ENCODE peak calls at places on chromosomes 7 and 10, in five cellular contexts. L is Calu3, Y is GM10248, U is heart left ventricle, R is Peyer's patch. O is an unnamed sample.
A peak's percentile ranks its signal among the peaks of the same experiment; 100 is the strongest.

GRCh38 chr7:139829654-139830130 is 628 bp downstream of the TBXAS1 start:
- DNase-seq in U (no peak), L (no peak), R (no peak), Y (no peak), O (no peak)

GRCh38 chr10:119655566-119656001 is 4.4 kb downstream of the BAG3 start:
- DNase-seq in Y (no peak), U (no peak), R (peak; percentile 19), L (peak; percentile 19), O (no peak)

GRCh38 chr7:123201901-123202300 is 2.1 kb upstream of the SLC13A1 start:
- DNase-seq in Y (no peak), U (no peak), R (no peak), L (no peak), O (no peak)

GRCh38 chr10:25130911-25131310 is 43.9 kb upstream of the GPR158 start:
- DNase-seq in L (no peak), U (no peak), Y (no peak), R (no peak), O (no peak)

GRCh38 chr7:53119514-53119933 is 84.1 kb downstream of the POM121L12 start:
- DNase-seq in L (no peak), Y (peak; percentile 0), R (no peak), U (no peak), O (no peak)

GRCh38 chr10:124589491-124590006 is 127.9 kb downstream of the LHPP start:
- DNase-seq in R (no peak), U (peak; percentile 56), Y (no peak), L (peak; percentile 12), O (no peak)

GRCh38 chr7:158733762-158734494 is 29.3 kb upstream of the NCAPG2 start:
- DNase-seq in Y (no peak), L (no peak), R (no peak), U (no peak), O (no peak)

GRCh38 chr10:97117372-97117771 is 68.4 kb downstream of the SLIT1 start:
- DNase-seq in U (no peak), Y (no peak), R (no peak), L (peak; percentile 30), O (no peak)

GRCh38 chr10:24850726-24851300 is 101.6 kb downstream of the PRTFDC1 start:
- DNase-seq in Y (no peak), R (no peak), U (no peak), L (no peak), O (no peak)

GRCh38 chr10:85177767-85178166 is 849.4 kb downstream of the CCSER2 start:
- DNase-seq in R (no peak), Y (no peak), U (no peak), L (no peak), O (no peak)

GRCh38 chr7:47808321-47808720 is 139.9 kb downstream of the PKD1L1 start:
- DNase-seq in U (no peak), R (no peak), L (no peak), Y (no peak), O (no peak)

GRCh38 chr10:63515002-63515763 is 6.0 kb upstream of the REEP3 start:
- DNase-seq in U (no peak), R (no peak), L (no peak), Y (no peak), O (no peak)

GRCh38 chr7:30062587-30062986 is 34.4 kb downstream of the PLEKHA8 start:
- DNase-seq in Y (peak; percentile 39), R (no peak), L (no peak), U (no peak), O (no peak)

GRCh38 chr10:118809821-118810220 is 55.1 kb upstream of the CACUL1 start:
- DNase-seq in R (no peak), U (no peak), L (no peak), Y (no peak), O (no peak)

GRCh38 chr10:31099101-31099500 is 67.4 kb upstream of the ZNF438 start:
- DNase-seq in R (no peak), L (peak; percentile 30), Y (no peak), U (no peak), O (no peak)

GRCh38 chr7:1883031-1883761 is 213.1 kb downstream of the ELFN1 start:
- DNase-seq in U (no peak), R (no peak), Y (no peak), L (peak; percentile 55), O (no peak)

GRCh38 chr10:14254368-14254767 is 76.4 kb downstream of the FRMD4A start:
- DNase-seq in U (no peak), Y (no peak), L (no peak), R (no peak), O (no peak)

GRCh38 chr10:48322017-48322416 is 15.5 kb downstream of the MAPK8 start:
- DNase-seq in U (no peak), Y (no peak), L (no peak), R (no peak), O (no peak)

GRCh38 chr7:79930604-79931003 is 204.0 kb upstream of the GNAI1 start:
- DNase-seq in R (no peak), L (no peak), Y (no peak), U (no peak), O (no peak)

GRCh38 chr7:40680657-40681056 is 545.9 kb downstream of the SUGCT start:
- DNase-seq in Y (no peak), U (no peak), R (no peak), L (peak; percentile 35), O (peak; percentile 11)

GRCh38 chr7:74306737-74307469 is 17.7 kb downstream of the CLIP2 start:
- DNase-seq in L (no peak), R (no peak), Y (peak; percentile 67), U (peak; percentile 73), O (peak; percentile 16)

GRCh38 chr10:118832242-118832651 is 77.5 kb upstream of the CACUL1 start:
- DNase-seq in R (no peak), U (peak; percentile 80), Y (no peak), L (no peak), O (no peak)

GRCh38 chr10:20407421-20407820 is 489.7 kb downstream of the NEBL start:
- DNase-seq in U (no peak), Y (no peak), L (no peak), R (no peak), O (no peak)

GRCh38 chr10:49605939-49606509 is 4.1 kb upstream of the SLC18A3 start:
- DNase-seq in L (no peak), Y (no peak), R (no peak), U (no peak), O (no peak)

GRCh38 chr7:124879771-124880170 is 49.9 kb downstream of the POT1 start:
- DNase-seq in U (no peak), L (no peak), R (no peak), Y (no peak), O (no peak)
- TF ChIP-seq CTCF in U (no peak), L (no peak), R (no peak), Y (no peak), O (no peak)

GRCh38 chr7:100825215-100825671 is 2.1 kb downstream of the EPHB4 start:
- DNase-seq in U (peak; percentile 69), R (no peak), Y (no peak), L (no peak), O (peak; percentile 53)

GRCh38 chr7:100825760-100826545 is 1.4 kb downstream of the EPHB4 start:
- DNase-seq in U (no peak), R (no peak), Y (no peak), L (no peak), O (no peak)

GRCh38 chr7:100826546-100827329 is 585 bp downstream of the EPHB4 start:
- DNase-seq in L (no peak), U (no peak), R (no peak), Y (no peak), O (no peak)

GRCh38 chr7:100829150-100829716 is 1.9 kb upstream of the EPHB4 start:
- DNase-seq in Y (no peak), U (peak; percentile 71), R (no peak), L (no peak), O (peak; percentile 73)

GRCh38 chr7:100827330-100828226 is at the start of gene EPHB4:
- DNase-seq in L (peak; percentile 76), U (peak; percentile 87), R (peak; percentile 35), Y (no peak), O (peak; percentile 87)
- TF ChIP-seq CTCF in L (peak; percentile 42), U (no peak), R (no peak), Y (no peak), O (peak; percentile 14)

GRCh38 chr10:51569467-51569866 is 129.9 kb downstream of the CSTF2T start:
- DNase-seq in Y (no peak), U (no peak), L (no peak), R (no peak), O (no peak)
- TF ChIP-seq CTCF in Y (no peak), U (no peak), L (no peak), R (no peak), O (no peak)

GRCh38 chr7:101804642-101805401 is 12.6 kb upstream of the CUX1 start:
- DNase-seq in R (no peak), Y (no peak), L (peak; percentile 49), U (no peak), O (no peak)
- TF ChIP-seq CTCF in R (peak; percentile 55), Y (no peak), L (peak; percentile 29), U (no peak), O (peak; percentile 66)

GRCh38 chr7:87627634-87627994 is 584 bp upstream of the RUNDC3B start:
- DNase-seq in U (peak; percentile 54), Y (no peak), R (peak; percentile 19), L (peak; percentile 14), O (peak; percentile 31)
- TF ChIP-seq CTCF in U (no peak), Y (no peak), R (no peak), L (no peak), O (no peak)

GRCh38 chr7:43211276-43211675 is 98.8 kb downstream of the HECW1 start:
- DNase-seq in Y (no peak), U (no peak), R (no peak), L (peak; percentile 36), O (peak; percentile 30)
- TF ChIP-seq CTCF in Y (no peak), U (no peak), R (no peak), L (no peak), O (no peak)

GRCh38 chr10:121231059-121231458 is 367.2 kb downstream of the FGFR2 start:
- DNase-seq in R (no peak), L (no peak), U (no peak), Y (no peak), O (no peak)
- TF ChIP-seq CTCF in R (no peak), L (no peak), U (no peak), Y (no peak), O (no peak)

DNA sequence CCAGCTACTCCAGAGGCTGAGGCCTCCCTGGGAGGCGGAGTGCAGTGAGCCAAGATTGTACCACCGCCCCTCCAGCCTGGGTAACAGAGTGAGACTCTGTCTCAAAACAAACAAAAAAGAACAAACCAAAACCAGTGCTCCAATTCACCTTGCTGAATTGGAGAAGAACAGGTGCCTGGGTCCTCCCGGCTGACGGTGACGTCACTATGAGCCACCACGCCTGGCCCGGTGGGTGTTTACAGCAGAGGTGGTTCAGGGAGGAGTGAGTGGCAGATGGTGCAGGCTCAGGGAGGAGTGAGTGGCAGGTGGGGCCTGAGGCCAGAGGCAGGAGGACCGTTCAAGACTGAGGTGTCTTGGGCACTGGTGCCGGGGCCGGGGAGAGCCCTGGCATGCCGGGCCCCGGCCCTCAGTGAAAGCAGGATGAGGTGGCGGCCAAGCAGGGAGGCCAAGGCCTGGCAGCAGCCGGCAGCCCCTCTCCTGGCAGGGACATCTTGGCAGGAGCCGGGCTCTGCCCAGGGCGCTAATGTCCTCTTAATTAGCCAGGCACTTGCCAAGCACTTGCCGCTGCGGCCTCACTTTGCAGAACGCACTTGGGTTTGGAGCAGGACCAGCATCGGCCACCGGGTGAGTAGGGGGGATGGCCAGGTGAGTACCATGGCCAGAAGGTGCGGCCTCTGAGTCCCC is 162.8 kb upstream of the TNRC18 start:
- DNase-seq in R (no peak), Y (no peak), U (no peak), L (no peak), O (no peak)
- TF ChIP-seq CTCF in R (no peak), Y (no peak), U (no peak), L (no peak), O (no peak)

GRCh38 chr7:102221961-102222360 is 64.7 kb upstream of the SH2B2 start:
- DNase-seq in L (no peak), U (no peak), Y (no peak), R (no peak), O (no peak)
- TF ChIP-seq CTCF in L (no peak), U (no peak), Y (no peak), R (no peak), O (no peak)